ENCODE peak calls at places on chromosomes 6 and 20, in five cellular contexts. H is breast epithelium, K is astrocyte of the cerebellum, J is omental fat pad, I is adrenal gland. R is an unnamed sample.

GRCh38 chr6:79984261-79984660 is 20.2 kb upstream of the TTK start:
- DNase-seq in K (peak; percentile 81), J (no peak), I (no peak), H (no peak), R (no peak)

GRCh38 chr6:151240861-151241642 is 1.3 kb downstream of the AKAP12 start:
- DNase-seq in K (peak; percentile 86), I (peak; percentile 19), J (no peak), H (no peak), R (peak; percentile 58)

GRCh38 chr20:59825944-59826759 is 107.3 kb downstream of the SYCP2 start:
- DNase-seq in K (no peak), H (peak; percentile 43), J (no peak), I (no peak), R (no peak)

GRCh38 chr6:134908906-134909516 is 40.9 kb downstream of the ALDH8A1 start:
- DNase-seq in I (peak; percentile 79), K (peak; percentile 87), J (peak; percentile 61), H (no peak), R (no peak)

GRCh38 chr6:119147101-119148053 is 68.9 kb upstream of the FAM184A start:
- DNase-seq in I (peak; percentile 76), J (peak; percentile 58), H (no peak), K (peak; percentile 91), R (no peak)

GRCh38 chr6:163745566-163746400 is 331.3 kb downstream of the QKI start:
- DNase-seq in H (no peak), I (no peak), J (no peak), K (peak; percentile 70), R (no peak)

GRCh38 chr6:82144007-82144851 is 103.3 kb downstream of the IBTK start:
- DNase-seq in I (peak; percentile 43), J (no peak), H (no peak), K (peak; percentile 74), R (no peak)

GRCh38 chr20:18157102-18157501 is 19.4 kb downstream of the KAT14 start:
- DNase-seq in K (no peak), J (no peak), H (no peak), I (no peak), R (no peak)

GRCh38 chr20:32544893-32545840 is 40.0 kb downstream of the NOL4L start:
- DNase-seq in K (no peak), I (no peak), J (no peak), H (no peak), R (no peak)

GRCh38 chr6:13989424-13990144 is 64.8 kb downstream of the RNF182 start:
- DNase-seq in K (no peak), H (no peak), I (no peak), J (no peak), R (no peak)

GRCh38 chr20:41179961-41180360 is 42.6 kb downstream of the PLCG1 start:
- DNase-seq in H (peak; percentile 12), J (no peak), K (no peak), I (peak; percentile 7), R (no peak)

GRCh38 chr6:14559754-14560527 is 442.4 kb downstream of the CD83 start:
- DNase-seq in J (no peak), K (no peak), H (no peak), I (no peak), R (no peak)

GRCh38 chr6:121504227-121504626 is 68.8 kb downstream of the GJA1 start:
- DNase-seq in I (no peak), K (no peak), J (no peak), H (no peak), R (no peak)

GRCh38 chr6:43724914-43725642 is 37.5 kb upstream of the MRPS18A start:
- DNase-seq in H (peak; percentile 81), J (peak; percentile 68), K (peak; percentile 85), I (peak; percentile 37), R (no peak)

GRCh38 chr6:95693108-95693507 is 115.8 kb downstream of the MANEA start:
- DNase-seq in I (no peak), J (no peak), K (no peak), H (no peak), R (no peak)

GRCh38 chr6:36432151-36432633 is 10.5 kb downstream of the PXT1 start:
- DNase-seq in J (no peak), I (no peak), K (peak; percentile 27), H (no peak), R (no peak)

GRCh38 chr20:63273180-63273579 is 567 bp downstream of the ARFGAP1 start:
- DNase-seq in J (no peak), I (no peak), H (no peak), K (no peak), R (no peak)

GRCh38 chr6:213284-213683 is 79.0 kb upstream of the DUSP22 start:
- DNase-seq in I (no peak), H (no peak), K (no peak), J (no peak), R (no peak)

GRCh38 chr20:674936-675452 is 608 bp downstream of the SCRT2 start:
- DNase-seq in I (no peak), K (no peak), J (no peak), H (no peak), R (no peak)
- TF ChIP-seq CTCF in I (no peak), K (no peak), J (no peak), H (no peak), R (no peak)

DNA sequence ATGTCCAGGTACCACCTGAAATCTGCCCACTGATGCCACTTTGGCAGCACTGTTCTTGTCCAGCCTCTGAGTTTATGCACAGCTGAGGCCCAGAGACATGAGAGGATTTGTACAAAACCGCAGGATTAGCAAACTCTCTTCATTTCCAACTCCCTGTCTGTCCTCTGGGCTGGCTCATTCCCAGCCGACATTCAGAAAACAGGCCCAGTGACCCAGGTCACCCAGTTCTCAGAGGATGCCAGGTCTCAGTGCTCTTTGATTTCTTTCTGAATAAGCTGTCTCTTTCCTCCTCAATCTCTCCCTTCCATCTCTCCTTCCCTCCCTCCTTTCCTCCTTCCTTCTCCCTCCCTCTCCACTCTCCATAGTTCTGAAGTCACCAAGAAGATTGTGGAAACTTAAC is 372.7 kb upstream of the SULF2 start:
- DNase-seq in H (no peak), I (no peak), J (no peak), K (no peak), R (no peak)
- TF ChIP-seq CTCF in H (no peak), I (no peak), J (no peak), K (no peak), R (no peak)

GRCh38 chr20:25083773-25084615 is 2.1 kb upstream of the VSX1 start:
- DNase-seq in J (no peak), K (no peak), I (no peak), H (no peak), R (no peak)
- TF ChIP-seq CTCF in J (no peak), K (peak; percentile 38), I (peak; percentile 26), H (no peak), R (no peak)

GRCh38 chr6:110409794-110410193 is 5.6 kb downstream of the DDO start:
- DNase-seq in J (no peak), I (no peak), K (no peak), H (no peak), R (no peak)

GRCh38 chr6:110404602-110405001 is 10.8 kb downstream of the DDO start:
- DNase-seq in J (no peak), I (no peak), H (no peak), K (no peak), R (no peak)

GRCh38 chr6:110412258-110412839 is 3.0 kb downstream of the DDO start:
- DNase-seq in I (no peak), J (no peak), K (no peak), H (no peak), R (no peak)

GRCh38 chr6:110410534-110410933 is 4.8 kb downstream of the DDO start:
- DNase-seq in H (no peak), K (no peak), J (no peak), I (no peak), R (no peak)

DNA sequence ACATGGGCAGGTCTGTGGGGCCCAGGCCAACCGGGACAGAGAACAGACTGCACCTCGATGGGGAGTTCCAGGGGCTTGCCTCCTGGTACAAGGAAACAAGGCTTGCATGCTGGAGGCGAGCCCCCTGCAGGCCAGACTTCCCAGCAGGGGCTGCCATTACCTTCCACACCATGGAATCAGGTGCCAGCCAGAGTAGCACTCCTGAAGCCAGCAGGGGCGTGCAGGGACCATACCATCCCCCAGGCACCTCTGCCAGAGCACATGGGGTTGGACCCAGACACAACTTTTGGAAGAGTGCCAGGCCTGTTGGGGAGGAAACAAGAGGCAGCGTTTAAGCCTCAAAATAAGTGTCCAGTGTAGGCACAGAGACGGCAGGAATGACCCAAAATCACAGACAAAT is 6.5 kb downstream of the DDO start:
- DNase-seq in I (no peak), H (no peak), K (no peak), J (no peak), R (no peak)
- TF ChIP-seq CTCF in I (no peak), H (no peak), K (no peak), J (no peak), R (no peak)

DNA sequence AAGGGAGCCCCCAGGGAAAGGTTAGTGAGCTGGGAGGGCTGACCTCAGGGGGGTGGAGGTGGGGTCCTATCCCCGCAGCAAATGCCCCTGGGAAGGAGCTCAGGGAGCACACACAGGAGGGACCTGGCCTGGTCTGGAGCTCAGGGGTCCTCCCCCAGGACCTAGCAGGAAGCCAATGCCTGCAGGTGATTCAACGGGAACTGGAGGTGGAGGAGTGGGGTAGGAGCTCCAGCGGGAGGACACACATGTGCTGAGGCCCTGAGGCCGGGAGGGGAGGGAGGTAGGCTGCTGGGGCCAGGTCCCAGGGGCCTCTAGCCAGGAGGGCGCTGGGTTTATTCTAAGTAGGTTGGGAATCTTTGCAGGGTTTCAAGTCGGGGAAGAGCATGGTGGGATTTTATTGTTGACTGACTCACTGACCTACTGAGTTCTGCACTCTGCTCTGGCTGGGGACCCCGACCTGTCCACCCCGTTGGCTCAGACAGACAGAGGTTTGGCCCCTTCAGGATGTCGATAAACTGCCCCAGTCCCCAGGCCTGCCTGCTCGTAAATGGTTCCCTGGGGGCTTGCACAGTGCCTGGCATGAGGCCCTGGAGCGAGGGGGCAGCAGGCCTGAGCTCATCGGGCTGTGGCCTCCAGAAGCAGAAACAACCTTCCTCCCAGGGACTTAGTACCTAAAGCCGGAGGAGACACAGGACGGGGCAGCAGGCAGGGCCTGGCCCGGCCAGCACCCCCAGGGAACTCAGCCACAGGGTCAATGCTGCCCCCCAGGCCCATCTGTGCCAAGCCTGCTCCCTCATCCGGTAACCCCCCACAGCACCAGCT is 62.3 kb downstream of the RIPOR3 start:
- DNase-seq in J (no peak), I (no peak), K (no peak), H (no peak), R (no peak)
- TF ChIP-seq CTCF in J (no peak), I (no peak), K (no peak), H (no peak), R (no peak)